ENCODE peak calls at places on chromosomes 13 and 19, in seven cellular contexts. F is fibroblast of mammary gland; Y is T-helper 9 cell; T is stimulated activated CD4-positive, alpha-beta T cell treated with anti-CD3 and anti-CD28 coated beads, Interleukin-1b, Interleukin-23, amount 100 ng/mL, for 4 hours; K is progenitor cell of endocrine pancreas; P is activated T-cell treated with anti-CD3 and anti-CD28 coated beads, Interleukin-2, amount 50 U/mL, for 4 hours; D is central memory CD4-positive, alpha-beta T cell. U is an unnamed sample.

GRCh38 chr19:48915757-48916156 is 15.6 kb downstream of the NUCB1 start:
- DNase-seq in T (no peak), P (no peak), K (no peak), F (no peak), Y (no peak), D (no peak), U (no peak)

GRCh38 chr13:75222031-75222430 is 259.9 kb downstream of the TBC1D4 start:
- DNase-seq in D (no peak), F (peak), K (no peak), Y (no peak), T (no peak), P (no peak), U (no peak)

GRCh38 chr13:24644051-24644450 is 36.2 kb upstream of the ATP12A start:
- DNase-seq in P (no peak), F (peak), K (no peak), T (no peak), Y (no peak), D (no peak), U (no peak)

GRCh38 chr19:15330801-15331418 is 1.4 kb downstream of the BRD4 start:
- DNase-seq in D (no peak), P (no peak), F (peak), K (no peak), T (no peak), Y (no peak), U (peak)

GRCh38 chr13:96621634-96622033 is 372.6 kb downstream of the OXGR1 start:
- DNase-seq in D (no peak), F (no peak), Y (no peak), T (no peak), P (no peak), K (no peak), U (no peak)

GRCh38 chr13:59780058-59780457 is 383.7 kb downstream of the DIAPH3 start:
- DNase-seq in F (peak), P (no peak), D (no peak), K (no peak), Y (no peak), T (no peak), U (no peak)

GRCh38 chr13:73598021-73598712 is 536.0 kb downstream of the KLF12 start:
- DNase-seq in T (no peak), P (no peak), K (no peak), F (peak), D (no peak), Y (no peak), U (no peak)

GRCh38 chr13:51534075-51534817 is 50.0 kb upstream of the WDFY2 start:
- DNase-seq in K (no peak), D (peak), T (no peak), Y (peak), P (no peak), F (no peak), U (no peak)

GRCh38 chr13:23159205-23159586 is 21.6 kb upstream of the SGCG start:
- DNase-seq in D (no peak), K (peak), F (peak), P (no peak), T (peak), Y (no peak), U (no peak)

GRCh38 chr19:49339364-49340068 is 4.3 kb downstream of the CD37 start:
- DNase-seq in P (no peak), F (peak), K (peak), Y (no peak), D (no peak), T (no peak), U (peak)

GRCh38 chr19:13015361-13016231 is 20.3 kb downstream of the NFIX start:
- DNase-seq in Y (no peak), P (no peak), D (no peak), T (no peak), F (peak), K (no peak), U (no peak)

GRCh38 chr13:111397202-111397880 is 76.9 kb downstream of the TEX29 start:
- DNase-seq in D (no peak), Y (no peak), P (no peak), K (no peak), F (no peak), T (no peak), U (no peak)

GRCh38 chr13:94313321-94313720 is 166.2 kb downstream of the DCT start:
- DNase-seq in T (no peak), Y (no peak), P (no peak), F (peak), D (no peak), K (no peak), U (no peak)

GRCh38 chr19:36001605-36002004 is 6.6 kb downstream of the SDHAF1 start:
- DNase-seq in P (no peak), F (no peak), T (no peak), Y (no peak), D (no peak), K (no peak), U (no peak)

GRCh38 chr13:110015253-110015652 is 228.9 kb upstream of the IRS2 start:
- DNase-seq in D (no peak), F (peak), K (no peak), Y (no peak), P (no peak), T (no peak), U (no peak)

GRCh38 chr13:82833928-82834327 is 1048.3 kb downstream of the SLITRK1 start:
- DNase-seq in P (no peak), F (peak), K (no peak), T (no peak), D (no peak), Y (no peak), U (no peak)

GRCh38 chr19:30074741-30075460 is 132.9 kb downstream of the URI1 start:
- DNase-seq in F (no peak), D (no peak), T (no peak), K (no peak), P (no peak), Y (no peak), U (no peak)

GRCh38 chr13:45807520-45808099 is 43.9 kb downstream of the SIAH3 start:
- DNase-seq in K (no peak), P (no peak), D (peak), T (no peak), Y (no peak), F (peak), U (no peak)